ENCODE peak calls at places on chromosomes 12 and 14, in six cellular contexts. U is A549, P is thoracic aorta, J is transverse colon, C is fibroblast of lung, L is HepG2. W is an unnamed sample. For H3K4me1, the result is how much of the 10 kb centered on the place peaks cover.

GRCh38 chr12:78698747-78699146 is 165.8 kb upstream of the SYT1 start:
- DNase-seq in U (peak), J (no peak), C (no peak), L (no peak), P (no peak), W (no peak)

GRCh38 chr12:65280306-65280705 is 1.8 kb downstream of the MSRB3 start:
- DNase-seq in C (peak), J (no peak), P (no peak), L (no peak), U (no peak), W (peak)

GRCh38 chr12:80226576-80226975 is 127.2 kb downstream of the OTOGL start:
- DNase-seq in L (no peak), J (no peak), P (no peak), C (peak), U (no peak), W (no peak)

GRCh38 chr12:20492251-20492728 is 124.0 kb downstream of the PDE3A start:
- DNase-seq in L (no peak), U (peak), P (peak), C (peak), J (no peak), W (no peak)

GRCh38 chr12:69555461-69555860 is 29.8 kb upstream of the CCT2 start:
- DNase-seq in P (no peak), J (no peak), L (no peak), C (peak), U (peak), W (no peak)

GRCh38 chr14:71062581-71063303 is 155.5 kb downstream of the PCNX1 start:
- DNase-seq in P (no peak), U (no peak), C (peak), L (no peak), J (no peak), W (no peak)

GRCh38 chr12:21819236-21819635 is 44.7 kb upstream of the KCNJ8 start:
- DNase-seq in U (no peak), C (peak), L (peak), J (no peak), P (no peak), W (no peak)

GRCh38 chr12:16530268-16530865 is 75.6 kb downstream of the LMO3 start:
- DNase-seq in C (no peak), L (no peak), U (no peak), P (no peak), J (no peak), W (no peak)

GRCh38 chr12:118375348-118375747 is 1.0 kb upstream of the SUDS3 start:
- DNase-seq in P (no peak), C (no peak), L (no peak), J (no peak), U (no peak), W (no peak)

GRCh38 chr14:77120771-77121743 is 20.5 kb downstream of the ZDHHC22 start:
- DNase-seq in J (peak), L (no peak), C (no peak), U (no peak), P (no peak), W (no peak)

GRCh38 chr12:4477133-4477532 is 31.5 kb upstream of the FGF6 start:
- DNase-seq in J (no peak), L (no peak), P (no peak), C (no peak), U (no peak), W (peak)

GRCh38 chr12:22627351-22627750 is 2.4 kb downstream of the ETNK1 start:
- DNase-seq in U (no peak), C (peak), P (no peak), J (no peak), L (no peak), W (no peak)

GRCh38 chr12:89391726-89392336 is 39.5 kb upstream of the DUSP6 start:
- DNase-seq in J (no peak), P (no peak), C (no peak), L (peak), U (no peak), W (no peak)

GRCh38 chr12:53333289-53333688 is 2.9 kb downstream of the SP7 start:
- DNase-seq in L (no peak), P (no peak), U (no peak), C (no peak), J (no peak), W (no peak)

GRCh38 chr12:96427269-96427729 is 27.1 kb upstream of the CDK17 start:
- DNase-seq in P (peak), L (peak), U (peak), J (peak), C (peak), W (peak)

GRCh38 chr12:112927925-112928324 is 10.3 kb upstream of the OAS3 start:
- DNase-seq in P (no peak), C (no peak), U (no peak), L (no peak), J (no peak), W (no peak)

GRCh38 chr12:105483691-105484090 is 153.2 kb downstream of the C12orf75 start:
- DNase-seq in J (no peak), P (no peak), U (no peak), L (no peak), C (no peak), W (no peak)

GRCh38 chr14:53152909-53153701 is at the start of gene DDHD1:
- DNase-seq in J (peak), L (peak), C (peak), U (peak), P (peak), W (peak)

GRCh38 chr12:45234134-45234865 is 18.4 kb downstream of the ANO6 start:
- DNase-seq in P (no peak), U (peak), L (peak), C (peak), J (no peak), W (peak)

GRCh38 chr14:105281354-105282097 is 19.3 kb downstream of the BRF1 start:
- DNase-seq in L (peak), J (no peak), P (no peak), U (peak), C (peak), W (no peak)

GRCh38 chr12:121532503-121533390 is 48.1 kb downstream of the KDM2B start:
- DNase-seq in P (no peak), C (peak), L (no peak), J (no peak), U (no peak), W (no peak)

GRCh38 chr12:22014783-22015144 is 31.3 kb upstream of the CMAS start:
- DNase-seq in P (no peak), J (no peak), U (no peak), L (no peak), C (peak), W (peak)

GRCh38 chr14:71372411-71372838 is 465.2 kb downstream of the PCNX1 start:
- DNase-seq in J (no peak), U (no peak), P (no peak), L (peak), C (peak), W (no peak)

GRCh38 chr12:94134226-94134795 is 14.1 kb upstream of the PLXNC1 start:
- DNase-seq in C (peak), L (peak), U (peak), P (no peak), J (no peak), W (peak)

GRCh38 chr14:89351364-89351957 is 65.6 kb downstream of the FOXN3 start:
- DNase-seq in C (peak), U (no peak), L (peak), P (no peak), J (peak), W (peak)

GRCh38 chr14:38171197-38171596 is 36.5 kb upstream of the SSTR1 start:
- DNase-seq in U (no peak), J (no peak), L (no peak), P (no peak), C (no peak), W (peak)

GRCh38 chr12:103915306-103915705 is 14.9 kb upstream of the HSP90B1 start:
- DNase-seq in J (no peak), C (peak), P (no peak), U (no peak), L (no peak), W (peak)

GRCh38 chr12:47781479-47782371 is 8.7 kb downstream of the SLC48A1 start:
- DNase-seq in P (no peak), U (no peak), C (no peak), J (no peak), L (no peak), W (no peak)

GRCh38 chr12:44833561-44833960 is 42.6 kb downstream of the NELL2 start:
- DNase-seq in P (no peak), C (no peak), U (no peak), L (no peak), J (peak), W (no peak)

GRCh38 chr12:124284368-124284767 is 10.5 kb upstream of the RFLNA start:
- DNase-seq in U (no peak), L (no peak), C (no peak), P (no peak), J (no peak), W (no peak)

GRCh38 chr12:131386781-131387180 is 324.1 kb upstream of the SFSWAP start:
- DNase-seq in P (no peak), C (no peak), J (no peak), U (no peak), L (no peak), W (no peak)

GRCh38 chr12:52232916-52233461 is at the start of gene KRT7:
- DNase-seq in L (no peak), P (no peak), U (peak), C (no peak), J (no peak), W (no peak)

DNA sequence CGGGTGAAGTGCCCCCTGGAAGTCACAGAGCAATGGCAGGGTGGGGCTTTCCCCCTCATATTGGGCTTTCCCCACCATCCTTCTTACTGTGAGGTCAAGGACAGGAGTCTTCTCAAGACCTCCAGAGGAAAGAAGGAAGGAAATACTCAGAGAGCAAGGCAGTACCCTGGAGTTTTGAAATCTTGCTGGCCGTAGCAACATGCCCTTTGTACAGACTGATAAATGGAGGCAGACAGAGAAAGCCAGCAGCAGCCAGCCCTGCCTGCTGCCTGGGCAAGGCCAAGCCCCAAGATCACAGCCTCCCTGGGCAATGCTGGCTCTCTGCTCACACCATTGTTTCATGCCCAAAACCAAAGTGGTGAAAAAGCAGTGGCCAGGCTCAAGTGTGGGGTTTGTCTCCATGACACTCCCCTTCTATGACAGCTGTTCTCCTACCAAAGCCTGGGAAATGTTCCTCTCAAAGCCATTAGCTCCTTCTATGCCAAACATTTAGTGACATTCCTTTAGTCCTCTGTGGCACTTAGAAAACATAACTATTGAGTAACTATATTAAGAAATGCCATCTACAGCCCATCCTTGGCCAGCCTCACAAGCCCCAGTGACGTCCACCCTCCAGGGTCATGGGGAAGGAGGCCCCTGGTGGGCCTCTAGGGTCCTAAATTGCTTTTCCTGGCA is 13.2 kb upstream of the ITPK1 start:
- DNase-seq in P (no peak), J (no peak), C (no peak), L (no peak), U (no peak), W (no peak)
- H3K4me1 ChIP-seq in P (under half), J (under half), C (under half), L (under half), U (under half), W (under half)

GRCh38 chr12:12811343-12811742 is 1.8 kb upstream of the DDX47 start:
- DNase-seq in P (no peak), L (no peak), J (no peak), U (no peak), C (no peak), W (no peak)

GRCh38 chr12:12810507-12811143 is 2.5 kb upstream of the DDX47 start:
- DNase-seq in C (no peak), U (no peak), P (no peak), L (no peak), J (no peak), W (no peak)

GRCh38 chr12:12813120-12814101 is at the start of gene DDX47:
- DNase-seq in C (peak), U (peak), P (peak), J (peak), L (peak), W (peak)

GRCh38 chr12:12812163-12812562 is 983 bp upstream of the DDX47 start:
- DNase-seq in U (peak), L (no peak), J (no peak), P (no peak), C (no peak), W (no peak)

DNA sequence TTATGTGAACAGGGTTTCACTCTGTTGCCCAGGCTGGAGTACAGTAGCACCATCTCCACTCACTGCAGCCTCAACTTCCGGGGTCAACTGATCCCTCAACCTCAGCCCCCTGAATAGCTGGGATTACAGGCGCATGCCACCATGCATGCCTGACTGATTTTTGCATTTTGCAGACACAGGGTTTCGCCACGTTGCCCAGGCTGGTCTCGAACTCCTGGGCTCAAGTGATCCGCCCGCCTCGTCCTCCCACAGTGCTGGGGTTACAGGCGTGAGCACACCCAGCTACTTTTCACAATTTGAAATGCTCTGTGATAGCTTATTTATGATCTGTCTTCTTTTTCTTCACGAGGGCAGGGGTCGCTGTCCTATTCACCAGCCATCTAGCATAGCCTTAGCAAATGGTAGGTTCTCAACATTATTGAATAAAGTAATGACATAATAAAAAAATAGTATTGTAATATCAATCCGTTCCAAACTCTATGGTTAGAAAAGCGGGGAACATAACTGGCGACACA is 484 bp upstream of the DDX47 start:
- DNase-seq in L (no peak), J (no peak), C (no peak), U (no peak), P (no peak), W (no peak)
- H3K4me3 ChIP-seq in L (peak), J (no peak), C (no peak), U (no peak), P (peak), W (peak)

DNA sequence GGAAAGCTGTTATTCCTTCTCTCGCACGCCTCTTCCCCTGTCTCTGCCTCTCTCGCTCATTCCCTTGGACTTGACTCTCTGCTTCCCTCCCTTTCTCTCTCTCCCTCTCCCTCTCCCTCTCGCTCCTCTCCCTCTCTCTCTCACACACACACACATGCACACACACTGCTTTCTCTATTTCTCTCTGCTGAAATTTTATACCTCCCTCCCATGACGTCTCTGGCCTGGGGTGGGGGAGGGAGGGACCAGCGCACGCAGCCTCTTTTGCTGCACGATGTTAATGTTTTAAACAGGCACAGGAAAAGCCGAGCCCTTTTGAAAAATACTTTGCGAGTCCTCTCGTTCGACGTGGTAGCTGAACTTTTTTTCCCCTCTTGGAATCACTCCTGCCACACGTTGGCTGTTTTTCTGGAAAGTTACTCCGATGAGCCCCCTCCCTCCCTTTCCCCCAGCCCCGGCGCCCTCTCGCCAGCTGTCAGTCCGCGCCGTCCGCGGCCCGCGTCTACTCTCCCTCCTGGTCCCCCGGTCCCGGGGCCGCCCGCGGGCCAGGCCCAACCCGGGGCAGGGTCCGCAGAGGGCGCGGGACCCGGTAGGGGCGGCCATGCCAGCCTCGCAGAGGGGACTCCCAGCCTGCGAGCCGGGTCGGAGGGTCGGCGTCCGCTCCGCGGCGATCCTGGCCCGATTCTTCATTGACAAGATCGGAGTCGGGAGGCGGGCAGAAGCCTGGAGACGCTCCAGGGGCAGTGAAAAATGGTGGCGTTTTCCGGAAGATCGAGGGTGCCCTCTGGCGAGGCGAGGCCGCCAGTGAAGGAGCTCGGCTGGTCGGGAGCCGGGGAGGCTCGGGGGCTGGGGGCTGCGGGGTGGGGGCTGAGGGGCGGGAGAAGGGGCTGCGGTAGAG is at the start of gene TGFB3:
- DNase-seq in J (peak), P (peak), U (peak), L (peak), C (peak), W (peak)
- H3K4me1 ChIP-seq in J (half or more), P (under half), U (under half), L (half or more), C (under half), W (under half)

GRCh38 chr14:100066984-100067383 is 1.8 kb downstream of the EVL start:
- DNase-seq in C (no peak), U (no peak), J (no peak), P (no peak), L (no peak), W (no peak)
- H3K4me3 ChIP-seq in C (no peak), U (no peak), J (no peak), P (peak), L (no peak), W (no peak)

GRCh38 chr12:49225551-49226166 is 36.8 kb upstream of the TUBA1A start:
- DNase-seq in L (no peak), U (no peak), P (no peak), C (peak), J (peak), W (no peak)

GRCh38 chr12:49230810-49231209 is 34.1 kb upstream of the TUBA1C start:
- DNase-seq in C (no peak), J (no peak), P (no peak), L (no peak), U (no peak), W (no peak)

GRCh38 chr12:49228653-49229052 is 36.2 kb upstream of the TUBA1C start:
- DNase-seq in C (no peak), U (no peak), J (no peak), L (no peak), P (no peak), W (no peak)

GRCh38 chr12:49230176-49230575 is 34.7 kb upstream of the TUBA1C start:
- DNase-seq in P (no peak), L (no peak), C (no peak), J (no peak), U (no peak), W (no peak)

DNA sequence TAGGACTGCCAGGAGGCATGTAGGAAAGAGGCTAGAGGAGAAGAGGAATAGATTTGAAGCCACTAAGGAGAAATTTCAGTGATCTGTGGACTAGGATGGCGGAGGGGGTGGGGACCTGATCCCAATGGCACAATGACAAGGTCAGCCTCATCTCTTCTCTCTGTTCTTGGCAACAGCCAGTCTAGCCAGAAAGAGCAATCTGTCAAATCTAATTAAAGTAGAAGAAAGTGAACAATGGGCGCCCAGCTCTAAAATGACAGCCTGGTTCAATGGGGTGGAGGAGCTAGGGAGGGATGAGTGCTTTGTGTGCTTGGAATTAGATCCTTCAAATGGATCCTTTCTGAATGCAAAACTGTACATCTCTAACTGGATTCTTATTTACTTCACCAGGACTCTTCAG is 37.2 kb upstream of the TUBA1C start:
- DNase-seq in P (no peak), J (no peak), U (no peak), L (no peak), C (no peak), W (no peak)
- H3K4me1 ChIP-seq in P (under half), J (under half), U (under half), L (under half), C (under half), W (under half)

DNA sequence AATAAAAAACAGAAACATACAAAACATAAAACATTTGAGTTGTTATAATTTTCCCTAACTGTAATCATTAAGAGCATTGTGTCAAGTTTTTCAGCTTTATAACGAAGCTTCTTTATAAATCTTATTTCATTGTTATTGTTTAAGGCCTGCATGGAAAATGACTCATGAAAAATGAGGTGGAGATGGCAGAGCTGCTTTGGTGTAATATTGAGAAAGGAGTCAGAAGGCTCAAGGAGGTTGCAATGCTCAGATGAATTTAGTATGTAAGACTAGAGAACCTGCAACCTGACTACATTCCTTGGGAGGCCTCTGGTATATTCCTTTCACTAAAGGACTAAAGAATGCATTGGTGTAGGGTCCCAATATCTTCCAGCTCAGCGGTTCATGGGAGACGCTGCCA is 61.5 kb downstream of the TMEM30B start:
- DNase-seq in J (no peak), P (no peak), U (no peak), L (no peak), C (peak), W (no peak)
- H3K4me3 ChIP-seq in J (no peak), P (no peak), U (no peak), L (no peak), C (no peak), W (no peak)

W was measured in SJCRH30.